ENCODE peak calls at places on chromosomes 3 and 15, in four cellular contexts. One of them, this sample, is unnamed.

GRCh38 chr3:13539671-13540070 is 9.3 kb upstream of the FBLN2 start:
- DNase-seq in Panc1: no peak
- DNase-seq in cardiac muscle cell: no peak
- DNase-seq in astrocyte of the spinal cord: no peak
- DNase-seq in this sample: no peak

GRCh38 chr15:34043813-34044212 is 4.8 kb upstream of the AVEN start:
- DNase-seq in cardiac muscle cell: no peak
- DNase-seq in astrocyte of the spinal cord: peak
- DNase-seq in Panc1: no peak
- DNase-seq in this sample: no peak

GRCh38 chr3:16728762-16729745 is 123.8 kb upstream of the DAZL start:
- DNase-seq in astrocyte of the spinal cord: peak
- DNase-seq in Panc1: no peak
- DNase-seq in cardiac muscle cell: peak
- DNase-seq in this sample: no peak

GRCh38 chr15:43493687-43494472 is 924 bp upstream of the TP53BP1 start:
- DNase-seq in Panc1: no peak
- DNase-seq in astrocyte of the spinal cord: no peak
- DNase-seq in cardiac muscle cell: no peak
- DNase-seq in this sample: no peak

GRCh38 chr15:67033521-67033920 is 31.9 kb upstream of the SMAD3 start:
- DNase-seq in cardiac muscle cell: no peak
- DNase-seq in astrocyte of the spinal cord: no peak
- DNase-seq in Panc1: no peak
- DNase-seq in this sample: no peak

GRCh38 chr15:78064544-78064943 is 13.0 kb downstream of the TBC1D2B start:
- DNase-seq in cardiac muscle cell: peak
- DNase-seq in astrocyte of the spinal cord: no peak
- DNase-seq in Panc1: no peak
- DNase-seq in this sample: no peak

GRCh38 chr3:172751188-172751571 is 654 bp downstream of the ECT2 start:
- DNase-seq in cardiac muscle cell: peak
- DNase-seq in astrocyte of the spinal cord: peak
- DNase-seq in Panc1: no peak
- DNase-seq in this sample: no peak

GRCh38 chr15:51837784-51838183 is 8.3 kb downstream of the TMOD3 start:
- DNase-seq in cardiac muscle cell: peak
- DNase-seq in astrocyte of the spinal cord: peak
- DNase-seq in Panc1: no peak
- DNase-seq in this sample: no peak

GRCh38 chr15:35289029-35289617 is 204.0 kb upstream of the NANOGP8 start:
- DNase-seq in Panc1: no peak
- DNase-seq in cardiac muscle cell: peak
- DNase-seq in astrocyte of the spinal cord: peak
- DNase-seq in this sample: peak

GRCh38 chr3:1727242-1727641 is 371.4 kb upstream of the CNTN4 start:
- DNase-seq in cardiac muscle cell: no peak
- DNase-seq in astrocyte of the spinal cord: no peak
- DNase-seq in Panc1: no peak
- DNase-seq in this sample: no peak

GRCh38 chr3:141393151-141394076 is 25.1 kb downstream of the ZBTB38 start:
- DNase-seq in astrocyte of the spinal cord: peak
- DNase-seq in cardiac muscle cell: peak
- DNase-seq in Panc1: no peak
- DNase-seq in this sample: no peak

GRCh38 chr15:64897345-64897985 is 14.2 kb upstream of the ANKDD1A start:
- DNase-seq in Panc1: no peak
- DNase-seq in astrocyte of the spinal cord: peak
- DNase-seq in cardiac muscle cell: peak
- DNase-seq in this sample: peak

GRCh38 chr3:157190242-157190876 is 30.4 kb upstream of the CCNL1 start:
- DNase-seq in cardiac muscle cell: no peak
- DNase-seq in Panc1: no peak
- DNase-seq in astrocyte of the spinal cord: no peak
- DNase-seq in this sample: no peak

GRCh38 chr3:182357928-182358327 is 435.4 kb upstream of the ATP11B start:
- DNase-seq in Panc1: no peak
- DNase-seq in cardiac muscle cell: no peak
- DNase-seq in astrocyte of the spinal cord: no peak
- DNase-seq in this sample: no peak

GRCh38 chr3:133828576-133829309 is 23.1 kb downstream of the SRPRB start:
- DNase-seq in cardiac muscle cell: no peak
- DNase-seq in Panc1: no peak
- DNase-seq in astrocyte of the spinal cord: no peak
- DNase-seq in this sample: no peak

GRCh38 chr15:65583701-65584100 is 27.2 kb downstream of the INTS14 start:
- DNase-seq in astrocyte of the spinal cord: peak
- DNase-seq in Panc1: no peak
- DNase-seq in cardiac muscle cell: peak
- DNase-seq in this sample: peak

GRCh38 chr15:51310064-51310463 is 28.3 kb downstream of the CYP19A1 start:
- DNase-seq in Panc1: no peak
- DNase-seq in cardiac muscle cell: peak
- DNase-seq in astrocyte of the spinal cord: peak
- DNase-seq in this sample: no peak

GRCh38 chr3:113147608-113148306 is 63.6 kb upstream of the BOC start:
- DNase-seq in astrocyte of the spinal cord: no peak
- DNase-seq in Panc1: no peak
- DNase-seq in cardiac muscle cell: no peak
- DNase-seq in this sample: no peak

GRCh38 chr15:30649952-30650929 is 24.3 kb downstream of the ARHGAP11B start:
- DNase-seq in cardiac muscle cell: no peak
- DNase-seq in astrocyte of the spinal cord: no peak
- DNase-seq in Panc1: no peak
- DNase-seq in this sample: no peak

GRCh38 chr15:39242345-39242744 is 338.5 kb upstream of the THBS1 start:
- DNase-seq in Panc1: no peak
- DNase-seq in astrocyte of the spinal cord: peak
- DNase-seq in cardiac muscle cell: peak
- DNase-seq in this sample: no peak

GRCh38 chr15:68431792-68432401 is at the start of gene ITGA11:
- DNase-seq in cardiac muscle cell: peak
- DNase-seq in Panc1: no peak
- DNase-seq in astrocyte of the spinal cord: peak
- DNase-seq in this sample: no peak

GRCh38 chr3:45075821-45076625 is 49.9 kb downstream of the CLEC3B start:
- DNase-seq in Panc1: no peak
- DNase-seq in cardiac muscle cell: no peak
- DNase-seq in astrocyte of the spinal cord: no peak
- DNase-seq in this sample: no peak

GRCh38 chr3:197599089-197599765 is 43.5 kb upstream of the BDH1 start:
- DNase-seq in astrocyte of the spinal cord: peak
- DNase-seq in Panc1: peak
- DNase-seq in cardiac muscle cell: peak
- DNase-seq in this sample: peak

GRCh38 chr3:124786491-124787241 is 56.4 kb downstream of the UMPS start:
- DNase-seq in astrocyte of the spinal cord: peak
- DNase-seq in cardiac muscle cell: peak
- DNase-seq in Panc1: no peak
- DNase-seq in this sample: no peak

GRCh38 chr3:142417302-142417701 is 30.5 kb downstream of the XRN1 start:
- DNase-seq in Panc1: no peak
- DNase-seq in cardiac muscle cell: no peak
- DNase-seq in astrocyte of the spinal cord: no peak
- DNase-seq in this sample: no peak

GRCh38 chr3:1087066-1087555 is 5.7 kb upstream of the CNTN6 start:
- DNase-seq in Panc1: no peak
- DNase-seq in cardiac muscle cell: peak
- DNase-seq in astrocyte of the spinal cord: peak
- DNase-seq in this sample: no peak

GRCh38 chr3:76107935-76108570 is 322.7 kb upstream of the ZNF717 start:
- DNase-seq in Panc1: no peak
- DNase-seq in cardiac muscle cell: peak
- DNase-seq in astrocyte of the spinal cord: peak
- DNase-seq in this sample: no peak

GRCh38 chr15:92921215-92922131 is 21.3 kb downstream of the CHD2 start:
- DNase-seq in Panc1: no peak
- DNase-seq in cardiac muscle cell: no peak
- DNase-seq in astrocyte of the spinal cord: peak
- DNase-seq in this sample: no peak

GRCh38 chr3:6717026-6717943 is 143.6 kb upstream of the GRM7 start:
- DNase-seq in astrocyte of the spinal cord: no peak
- DNase-seq in cardiac muscle cell: no peak
- DNase-seq in Panc1: no peak
- DNase-seq in this sample: no peak

GRCh38 chr15:51162865-51163762 is 68.4 kb upstream of the TNFAIP8L3 start:
- DNase-seq in Panc1: peak
- DNase-seq in astrocyte of the spinal cord: peak
- DNase-seq in cardiac muscle cell: peak
- DNase-seq in this sample: peak

GRCh38 chr15:81098884-81099601 is 35.0 kb upstream of the CFAP161 start:
- DNase-seq in astrocyte of the spinal cord: no peak
- DNase-seq in Panc1: no peak
- DNase-seq in cardiac muscle cell: peak
- DNase-seq in this sample: no peak

GRCh38 chr3:56254835-56255234 is 213.4 kb downstream of the ERC2 start:
- DNase-seq in cardiac muscle cell: no peak
- DNase-seq in astrocyte of the spinal cord: no peak
- DNase-seq in Panc1: no peak
- DNase-seq in this sample: no peak

DNA sequence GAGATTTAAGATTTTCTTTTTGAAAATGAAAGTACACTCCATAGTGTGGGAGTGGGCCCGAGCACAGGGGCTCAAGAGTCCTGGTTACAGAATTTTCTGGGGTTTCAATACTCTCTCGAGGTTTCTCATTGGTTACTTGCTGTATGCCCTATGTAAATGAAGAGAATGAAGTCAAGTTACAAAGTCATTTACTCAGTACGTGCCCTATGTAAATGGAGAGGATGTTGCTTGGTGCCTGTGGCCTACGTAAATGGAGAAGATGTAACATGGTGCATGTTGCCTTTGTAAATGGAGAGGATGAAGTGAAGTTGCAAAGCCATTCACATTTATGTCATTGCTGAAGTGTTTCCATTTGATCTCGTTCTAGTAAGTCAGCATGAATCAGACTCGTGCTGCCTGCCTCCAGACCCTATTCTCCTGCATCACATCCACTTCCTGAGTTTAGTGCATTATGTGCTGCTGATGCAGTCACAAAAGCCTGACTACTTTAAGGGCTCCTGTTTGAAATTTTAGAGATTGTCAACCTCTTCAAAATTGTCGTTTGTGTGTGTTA is 302.0 kb downstream of the ZBBX start:
- DNase-seq in astrocyte of the spinal cord: peak
- DNase-seq in Panc1: no peak
- DNase-seq in cardiac muscle cell: no peak
- DNase-seq in this sample: no peak
- H3K4me3 ChIP-seq in astrocyte of the spinal cord: no peak
- H3K4me3 ChIP-seq in Panc1: no peak
- H3K4me3 ChIP-seq in cardiac muscle cell: no peak
- H3K4me3 ChIP-seq in this sample: no peak

GRCh38 chr3:40584625-40585189 is 59.9 kb downstream of the ZNF621 start:
- DNase-seq in cardiac muscle cell: peak
- DNase-seq in Panc1: no peak
- DNase-seq in astrocyte of the spinal cord: peak
- DNase-seq in this sample: peak

GRCh38 chr3:40586866-40587265 is 62.1 kb downstream of the ZNF621 start:
- DNase-seq in Panc1: no peak
- DNase-seq in cardiac muscle cell: no peak
- DNase-seq in astrocyte of the spinal cord: no peak
- DNase-seq in this sample: no peak

GRCh38 chr3:40585381-40586016 is 60.7 kb downstream of the ZNF621 start:
- DNase-seq in cardiac muscle cell: no peak
- DNase-seq in astrocyte of the spinal cord: no peak
- DNase-seq in Panc1: no peak
- DNase-seq in this sample: no peak

GRCh38 chr3:40583691-40584090 is 58.9 kb downstream of the ZNF621 start:
- DNase-seq in cardiac muscle cell: no peak
- DNase-seq in astrocyte of the spinal cord: no peak
- DNase-seq in Panc1: no peak
- DNase-seq in this sample: no peak

DNA sequence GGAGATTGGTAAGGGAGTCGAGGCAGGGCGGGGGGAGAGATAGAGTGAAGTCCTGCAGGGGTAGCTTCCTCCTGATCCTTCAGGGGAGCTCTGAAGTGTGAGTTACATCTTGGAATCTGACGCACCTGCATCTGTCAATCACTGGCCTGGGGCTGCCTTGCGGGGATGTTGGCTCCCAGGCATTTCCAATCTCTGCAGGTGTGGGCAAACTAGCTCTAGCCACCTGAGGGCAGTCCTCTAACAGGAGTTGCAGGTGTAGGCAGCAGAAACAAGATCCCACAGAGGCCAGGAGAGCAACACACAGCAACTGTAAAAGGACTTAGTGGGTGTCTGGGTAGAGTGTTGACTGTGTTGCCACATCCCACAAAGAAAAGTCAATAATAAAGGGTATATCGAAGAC is 63.6 kb downstream of the ZNF621 start:
- DNase-seq in astrocyte of the spinal cord: no peak
- DNase-seq in cardiac muscle cell: no peak
- DNase-seq in Panc1: no peak
- DNase-seq in this sample: no peak
- TF ChIP-seq CTCF in astrocyte of the spinal cord: no peak
- TF ChIP-seq CTCF in cardiac muscle cell: no peak
- TF ChIP-seq CTCF in Panc1: no peak
- TF ChIP-seq CTCF in this sample: no peak

DNA sequence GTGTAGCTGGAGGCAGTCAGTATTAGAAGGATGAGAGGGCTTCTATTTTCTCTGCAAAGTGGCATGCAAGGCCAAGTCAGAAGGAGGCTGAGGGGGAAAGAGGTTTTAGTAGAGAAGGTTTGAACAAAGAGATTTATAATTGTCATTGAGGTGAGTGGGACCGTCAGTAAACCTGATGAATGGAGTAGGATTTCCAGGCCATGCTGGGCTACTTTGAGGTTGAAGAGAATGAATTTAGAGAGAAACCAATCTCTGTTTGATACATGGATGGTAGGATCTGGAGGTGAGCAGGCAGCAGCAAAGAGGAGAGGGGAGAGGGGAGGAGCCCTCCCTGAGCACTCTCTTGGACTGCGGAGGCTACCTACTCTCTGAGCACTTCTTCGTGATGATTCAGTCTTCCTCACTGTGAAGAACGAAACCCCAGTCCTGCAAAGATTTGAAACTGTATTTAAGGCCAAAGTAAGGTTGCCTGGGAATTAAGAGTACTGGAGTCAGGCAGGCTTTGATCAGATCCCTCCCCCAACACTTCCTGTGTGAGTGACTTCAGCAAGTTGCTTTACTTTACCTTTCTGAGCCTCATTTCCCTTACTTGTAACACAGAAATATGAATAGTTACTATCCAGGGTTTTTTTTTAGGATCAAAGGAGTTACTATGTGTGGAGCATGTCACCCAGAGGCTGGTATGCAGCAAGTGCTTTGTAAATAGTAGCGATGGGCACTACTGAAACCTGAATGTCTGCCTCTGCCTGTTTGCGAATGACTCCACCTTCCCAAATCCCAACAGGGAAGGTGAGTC is 75.8 kb downstream of the RPL39L start:
- DNase-seq in cardiac muscle cell: peak
- DNase-seq in Panc1: no peak
- DNase-seq in astrocyte of the spinal cord: peak
- DNase-seq in this sample: no peak
- H3K4me3 ChIP-seq in cardiac muscle cell: no peak
- H3K4me3 ChIP-seq in Panc1: no peak
- H3K4me3 ChIP-seq in astrocyte of the spinal cord: no peak
- H3K4me3 ChIP-seq in this sample: no peak

GRCh38 chr3:78238811-78239210 is 1198.9 kb downstream of the ROBO2 start:
- DNase-seq in Panc1: no peak
- DNase-seq in astrocyte of the spinal cord: no peak
- DNase-seq in cardiac muscle cell: no peak
- DNase-seq in this sample: no peak
- TF ChIP-seq CTCF in Panc1: no peak
- TF ChIP-seq CTCF in astrocyte of the spinal cord: no peak
- TF ChIP-seq CTCF in cardiac muscle cell: no peak
- TF ChIP-seq CTCF in this sample: no peak